ENCODE peak calls at places on chromosome 10, in nine cellular contexts. F is kidney epithelial cell, L is mesendoderm, B is aorta, R is adrenal gland, C is esophagus muscularis mucosa, X is colonic mucosa, V is stomach, G is astrocyte of the spinal cord. I is an unnamed sample.

GRCh38 chr10:19917756-19918478 is 101.7 kb downstream of the PLXDC2 start:
- DNase-seq in G (peak; percentile 25), V (no peak), L (peak; percentile 76), B (no peak), C (no peak), F (no peak), R (no peak), X (no peak), I (no peak)

GRCh38 chr10:75202321-75203096 is 8.1 kb upstream of the VDAC2 start:
- DNase-seq in V (peak; percentile 54), L (no peak), R (peak; percentile 76), B (peak; percentile 86), C (no peak), F (no peak), G (peak; percentile 41), X (peak; percentile 66), I (no peak)

GRCh38 chr10:71390435-71390820 is 6.3 kb upstream of the CDH23 start:
- DNase-seq in L (no peak), V (no peak), F (no peak), X (no peak), G (no peak), C (no peak), B (no peak), R (peak; percentile 23), I (peak; percentile 45)

GRCh38 chr10:110960333-110960712 is 40.9 kb downstream of the SHOC2 start:
- DNase-seq in R (no peak), G (no peak), B (no peak), L (no peak), C (no peak), F (no peak), X (no peak), V (no peak), I (no peak)

GRCh38 chr10:129546106-129546505 is 79.1 kb downstream of the MGMT start:
- DNase-seq in B (no peak), L (peak; percentile 9), X (no peak), V (no peak), R (no peak), C (no peak), G (no peak), F (no peak), I (no peak)

GRCh38 chr10:133207627-133208026 is 22.4 kb upstream of the UTF1 start:
- DNase-seq in V (no peak), C (no peak), B (no peak), L (no peak), X (no peak), F (no peak), G (no peak), R (no peak), I (no peak)

GRCh38 chr10:43049081-43049551 is 27.8 kb upstream of the RET start:
- DNase-seq in X (no peak), B (peak; percentile 25), C (no peak), V (no peak), L (no peak), G (no peak), R (no peak), F (no peak), I (peak; percentile 36)

GRCh38 chr10:88091490-88092061 is 228.2 kb downstream of the PTEN start:
- DNase-seq in B (no peak), L (no peak), X (no peak), G (no peak), V (peak; percentile 38), F (no peak), R (no peak), C (no peak), I (no peak)

GRCh38 chr10:88439932-88440331 is 143.2 kb downstream of the RNLS start:
- DNase-seq in G (no peak), V (no peak), B (no peak), F (no peak), L (no peak), X (no peak), C (no peak), R (no peak), I (no peak)

GRCh38 chr10:93566435-93567276 is at the start of gene FFAR4:
- DNase-seq in R (peak; percentile 57), G (no peak), B (peak; percentile 76), L (peak; percentile 49), F (no peak), V (peak; percentile 50), X (peak; percentile 75), C (no peak), I (peak; percentile 86)

GRCh38 chr10:31908157-31908556 is 20.5 kb downstream of the ARHGAP12 start:
- DNase-seq in X (no peak), V (no peak), L (no peak), G (no peak), B (no peak), R (no peak), F (no peak), C (no peak), I (no peak)

DNA sequence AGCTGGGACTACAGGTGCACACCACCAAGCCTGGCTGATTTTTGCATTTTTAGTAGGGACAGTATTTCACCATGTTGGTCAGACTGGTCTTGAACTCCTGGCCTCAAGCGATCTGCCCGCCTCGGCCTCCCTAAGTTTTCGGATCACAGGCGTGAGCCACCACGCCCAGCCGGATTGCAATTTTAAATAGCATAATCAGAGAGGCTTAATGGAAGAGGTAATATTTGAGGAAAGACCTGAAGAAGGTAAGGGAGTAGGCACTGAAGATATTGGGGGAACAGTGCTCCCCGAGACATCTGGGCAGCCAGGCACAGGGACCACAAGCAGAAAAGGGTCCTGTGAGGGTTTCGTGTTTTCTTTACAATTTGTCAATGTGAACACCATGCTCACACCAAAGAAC is 61.4 kb upstream of the USP6NL start:
- DNase-seq in F (no peak), R (no peak), B (no peak), X (no peak), C (no peak), G (no peak), V (no peak), L (no peak), I (no peak)
- H3K4me3 ChIP-seq in F (no peak overlapping the region), R (no peak overlapping the region), B (no peak overlapping the region), X (no peak overlapping the region), C (no peak overlapping the region), G (no peak overlapping the region), V (no peak overlapping the region), L (no peak overlapping the region), I (no peak overlapping the region)

DNA sequence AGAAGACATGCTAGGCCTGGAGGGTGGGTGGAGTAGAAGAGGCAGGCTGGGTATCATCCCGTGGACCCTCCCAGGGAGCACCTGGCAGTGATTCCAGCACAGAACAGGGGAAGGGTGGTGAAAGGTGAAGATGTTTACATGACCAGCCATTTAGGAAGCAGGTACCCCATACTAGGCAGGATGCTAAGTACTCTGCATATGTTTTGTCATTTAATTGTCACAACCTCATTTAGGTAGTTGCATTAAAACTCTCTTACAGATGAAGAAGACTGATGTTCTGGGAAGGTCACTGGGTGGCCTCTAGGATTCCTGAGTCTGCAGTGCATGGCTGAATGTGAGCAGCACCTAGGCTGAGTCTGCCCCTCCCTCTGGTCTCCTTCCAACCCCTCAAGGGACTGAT is 15.2 kb downstream of the ITPRIP start:
- DNase-seq in R (no peak), X (no peak), G (no peak), L (no peak), F (no peak), B (no peak), C (no peak), V (no peak), I (peak; percentile 57)
- H3K4me3 ChIP-seq in R (no peak overlapping the region), X (no peak overlapping the region), G (no peak overlapping the region), L (no peak overlapping the region), F (no peak overlapping the region), B (no peak overlapping the region), C (no peak overlapping the region), V (no peak overlapping the region), I (no peak overlapping the region)

GRCh38 chr10:100831742-100832141 is 81.0 kb upstream of the SLF2 start:
- DNase-seq in C (no peak), L (no peak), X (no peak), V (no peak), F (no peak), B (no peak), G (no peak), R (no peak), I (no peak)
- H3K4me3 ChIP-seq in C (no peak overlapping the region), L (no peak overlapping the region), X (no peak overlapping the region), V (no peak overlapping the region), F (no peak overlapping the region), B (no peak overlapping the region), G (no peak overlapping the region), R (no peak overlapping the region), I (no peak overlapping the region)

DNA sequence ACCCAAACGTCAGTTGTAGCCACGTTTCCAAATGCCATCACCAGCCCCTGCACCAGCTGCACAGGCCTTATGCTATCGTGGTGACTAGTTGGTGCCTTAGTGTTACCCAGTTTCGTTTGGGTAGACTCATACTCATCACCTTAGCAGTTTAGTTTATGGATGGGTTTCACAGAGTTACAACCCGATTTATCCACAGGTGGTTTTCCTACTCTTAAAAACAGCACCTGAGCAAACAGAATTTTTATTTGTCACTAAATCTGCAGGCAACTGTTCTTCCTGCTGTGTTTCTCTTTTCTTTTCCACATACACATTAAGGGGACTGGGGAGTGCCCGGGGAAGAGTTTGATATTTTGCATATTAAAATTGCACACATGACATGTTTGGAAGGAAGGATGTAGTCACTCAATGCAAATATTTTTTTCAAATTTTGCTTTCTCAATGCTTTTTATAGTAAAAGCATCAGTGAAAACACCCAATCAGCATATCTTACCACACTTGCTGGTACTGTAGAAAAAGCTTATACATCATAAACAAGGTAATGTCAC is 41.7 kb downstream of the PDSS1 start:
- DNase-seq in V (no peak), L (no peak), C (no peak), G (no peak), R (no peak), B (no peak), F (no peak), X (no peak), I (no peak)
- H3K4me3 ChIP-seq in V (no peak overlapping the region), L (no peak overlapping the region), C (no peak overlapping the region), G (no peak overlapping the region), R (no peak overlapping the region), B (no peak overlapping the region), F (no peak overlapping the region), X (no peak overlapping the region), I (no peak overlapping the region)

DNA sequence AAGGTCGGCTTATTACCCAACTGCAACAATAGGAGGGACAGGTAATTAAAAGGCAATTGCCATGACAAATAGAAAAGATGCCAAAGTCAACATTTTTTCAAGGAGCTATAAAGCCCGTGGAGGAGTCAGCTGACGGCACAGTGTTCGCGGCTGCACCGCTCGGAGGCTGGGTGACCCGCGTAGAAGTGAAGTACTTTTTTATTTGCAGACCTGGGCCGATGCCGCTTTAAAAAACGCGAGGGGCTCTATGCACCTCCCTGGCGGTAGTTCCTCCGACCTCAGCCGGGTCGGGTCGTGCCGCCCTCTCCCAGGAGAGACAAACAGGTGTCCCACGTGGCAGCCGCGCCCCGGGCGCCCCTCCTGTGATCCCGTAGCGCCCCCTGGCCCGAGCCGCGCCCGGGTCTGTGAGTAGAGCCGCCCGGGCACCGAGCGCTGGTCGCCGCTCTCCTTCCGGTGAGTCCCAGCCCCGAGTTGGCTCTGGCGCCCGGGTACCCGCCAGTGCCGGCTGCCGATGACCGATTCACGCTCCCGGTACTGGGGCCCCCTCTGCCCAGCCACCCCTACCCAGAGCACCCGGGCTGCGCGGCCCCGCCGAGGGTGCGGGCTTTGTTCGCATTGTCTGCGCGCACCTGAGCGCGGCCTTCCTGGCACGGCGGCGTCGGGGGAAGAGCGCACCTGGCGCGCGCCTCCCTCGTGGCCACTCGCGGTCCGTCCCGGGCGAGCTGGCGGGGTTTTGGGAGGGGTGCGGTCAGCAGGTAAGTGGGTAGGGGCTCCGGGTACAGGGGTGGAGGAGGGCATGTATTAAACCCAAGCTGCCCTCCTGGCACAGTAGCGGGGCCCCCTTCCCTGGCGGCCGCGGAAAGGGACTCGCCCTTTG is at the start of gene VWA2:
- DNase-seq in X (peak; percentile 61), R (no peak), C (peak; percentile 90), L (peak; percentile 44), G (no peak), V (peak; percentile 76), B (no peak), F (no peak), I (peak; percentile 87)
- H3K4me3 ChIP-seq in X (peak within 1 kb of the TSS; percentile 39), R (peak within 1 kb of the TSS; percentile 47), C (peak within 1 kb of the TSS; percentile 47), L (no peak within 1 kb of the TSS), G (no peak within 1 kb of the TSS), V (peak within 1 kb of the TSS; percentile 54), B (peak within 1 kb of the TSS; percentile 0), F (peak within 1 kb of the TSS; percentile 41), I (peak within 1 kb of the TSS; percentile 55)

GRCh38 chr10:131311661-131312260 is at the start of gene TCERG1L:
- DNase-seq in V (no peak), L (peak; percentile 82), B (no peak), R (no peak), G (no peak), C (no peak), F (no peak), X (no peak), I (peak; percentile 90)
- H3K4me3 ChIP-seq in V (peak within 1 kb of the TSS; percentile 30), L (peak within 1 kb of the TSS; percentile 31), B (no peak within 1 kb of the TSS), R (peak within 1 kb of the TSS; percentile 47), G (no peak within 1 kb of the TSS), C (peak within 1 kb of the TSS; percentile 30), F (peak within 1 kb of the TSS; percentile 30), X (no peak within 1 kb of the TSS), I (peak within 1 kb of the TSS; percentile 69)

I was measured in H7.